ENCODE peak calls at places on chromosome 18, in six cellular contexts. One of them, this sample, is unnamed.

GRCh38 chr18:78138993-78139496 is 840.6 kb upstream of the SALL3 start:
- DNase-seq in germinal center: no peak
- DNase-seq in neural crest cell: no peak
- DNase-seq in stimulated activated CD4-positive, alpha-beta T cell treated with anti-CD3 and anti-CD28 coated beads, Interleukin-15, amount 100 ng/mL, for 1 hour: no peak
- DNase-seq in activated T-helper 1 cell treated with anti-CD3 and anti-CD28 coated beads, Interleukin-2, amount 50 U/mL, for 16 hours: no peak
- DNase-seq in naive thymus-derived CD8-positive, alpha-beta T cell: no peak
- DNase-seq in this sample: no peak

GRCh38 chr18:41899535-41899934 is 55.5 kb upstream of the PIK3C3 start:
- DNase-seq in stimulated activated CD4-positive, alpha-beta T cell treated with anti-CD3 and anti-CD28 coated beads, Interleukin-15, amount 100 ng/mL, for 1 hour: no peak
- DNase-seq in activated T-helper 1 cell treated with anti-CD3 and anti-CD28 coated beads, Interleukin-2, amount 50 U/mL, for 16 hours: no peak
- DNase-seq in germinal center: no peak
- DNase-seq in naive thymus-derived CD8-positive, alpha-beta T cell: no peak
- DNase-seq in neural crest cell: no peak
- DNase-seq in this sample: no peak

GRCh38 chr18:68288408-68288807 is 426.5 kb downstream of the TMX3 start:
- DNase-seq in naive thymus-derived CD8-positive, alpha-beta T cell: no peak
- DNase-seq in stimulated activated CD4-positive, alpha-beta T cell treated with anti-CD3 and anti-CD28 coated beads, Interleukin-15, amount 100 ng/mL, for 1 hour: no peak
- DNase-seq in activated T-helper 1 cell treated with anti-CD3 and anti-CD28 coated beads, Interleukin-2, amount 50 U/mL, for 16 hours: no peak
- DNase-seq in germinal center: no peak
- DNase-seq in neural crest cell: no peak
- DNase-seq in this sample: no peak

GRCh38 chr18:60197233-60197632 is 175.3 kb downstream of the MC4R start:
- DNase-seq in activated T-helper 1 cell treated with anti-CD3 and anti-CD28 coated beads, Interleukin-2, amount 50 U/mL, for 16 hours: no peak
- DNase-seq in germinal center: no peak
- DNase-seq in stimulated activated CD4-positive, alpha-beta T cell treated with anti-CD3 and anti-CD28 coated beads, Interleukin-15, amount 100 ng/mL, for 1 hour: no peak
- DNase-seq in naive thymus-derived CD8-positive, alpha-beta T cell: no peak
- DNase-seq in neural crest cell: no peak
- DNase-seq in this sample: no peak

GRCh38 chr18:7817596-7817995 is 250.5 kb downstream of the PTPRM start:
- DNase-seq in neural crest cell: no peak
- DNase-seq in naive thymus-derived CD8-positive, alpha-beta T cell: no peak
- DNase-seq in germinal center: no peak
- DNase-seq in activated T-helper 1 cell treated with anti-CD3 and anti-CD28 coated beads, Interleukin-2, amount 50 U/mL, for 16 hours: no peak
- DNase-seq in stimulated activated CD4-positive, alpha-beta T cell treated with anti-CD3 and anti-CD28 coated beads, Interleukin-15, amount 100 ng/mL, for 1 hour: no peak
- DNase-seq in this sample: no peak

GRCh38 chr18:38427234-38427633 is 861.6 kb upstream of the CELF4 start:
- DNase-seq in naive thymus-derived CD8-positive, alpha-beta T cell: no peak
- DNase-seq in activated T-helper 1 cell treated with anti-CD3 and anti-CD28 coated beads, Interleukin-2, amount 50 U/mL, for 16 hours: no peak
- DNase-seq in germinal center: no peak
- DNase-seq in neural crest cell: peak; percentile 1
- DNase-seq in stimulated activated CD4-positive, alpha-beta T cell treated with anti-CD3 and anti-CD28 coated beads, Interleukin-15, amount 100 ng/mL, for 1 hour: no peak
- DNase-seq in this sample: peak; percentile 21

GRCh38 chr18:55000529-55000928 is 41.3 kb upstream of the CCDC68 start:
- DNase-seq in activated T-helper 1 cell treated with anti-CD3 and anti-CD28 coated beads, Interleukin-2, amount 50 U/mL, for 16 hours: no peak
- DNase-seq in stimulated activated CD4-positive, alpha-beta T cell treated with anti-CD3 and anti-CD28 coated beads, Interleukin-15, amount 100 ng/mL, for 1 hour: no peak
- DNase-seq in naive thymus-derived CD8-positive, alpha-beta T cell: no peak
- DNase-seq in neural crest cell: no peak
- DNase-seq in germinal center: no peak
- DNase-seq in this sample: no peak

GRCh38 chr18:8423051-8423558 is 186.1 kb upstream of the RAB12 start:
- DNase-seq in stimulated activated CD4-positive, alpha-beta T cell treated with anti-CD3 and anti-CD28 coated beads, Interleukin-15, amount 100 ng/mL, for 1 hour: no peak
- DNase-seq in neural crest cell: no peak
- DNase-seq in germinal center: no peak
- DNase-seq in activated T-helper 1 cell treated with anti-CD3 and anti-CD28 coated beads, Interleukin-2, amount 50 U/mL, for 16 hours: no peak
- DNase-seq in naive thymus-derived CD8-positive, alpha-beta T cell: no peak
- DNase-seq in this sample: no peak

GRCh38 chr18:70044626-70045025 is 97.0 kb upstream of the CD226 start:
- DNase-seq in naive thymus-derived CD8-positive, alpha-beta T cell: no peak
- DNase-seq in activated T-helper 1 cell treated with anti-CD3 and anti-CD28 coated beads, Interleukin-2, amount 50 U/mL, for 16 hours: no peak
- DNase-seq in stimulated activated CD4-positive, alpha-beta T cell treated with anti-CD3 and anti-CD28 coated beads, Interleukin-15, amount 100 ng/mL, for 1 hour: no peak
- DNase-seq in germinal center: no peak
- DNase-seq in neural crest cell: no peak
- DNase-seq in this sample: no peak

GRCh38 chr18:73381361-73382031 is 513.7 kb upstream of the NETO1 start:
- DNase-seq in germinal center: no peak
- DNase-seq in neural crest cell: no peak
- DNase-seq in activated T-helper 1 cell treated with anti-CD3 and anti-CD28 coated beads, Interleukin-2, amount 50 U/mL, for 16 hours: no peak
- DNase-seq in naive thymus-derived CD8-positive, alpha-beta T cell: no peak
- DNase-seq in stimulated activated CD4-positive, alpha-beta T cell treated with anti-CD3 and anti-CD28 coated beads, Interleukin-15, amount 100 ng/mL, for 1 hour: no peak
- DNase-seq in this sample: no peak

GRCh38 chr18:45416168-45416567 is 199.1 kb upstream of the SLC14A2 start:
- DNase-seq in neural crest cell: no peak
- DNase-seq in naive thymus-derived CD8-positive, alpha-beta T cell: no peak
- DNase-seq in germinal center: no peak
- DNase-seq in stimulated activated CD4-positive, alpha-beta T cell treated with anti-CD3 and anti-CD28 coated beads, Interleukin-15, amount 100 ng/mL, for 1 hour: no peak
- DNase-seq in activated T-helper 1 cell treated with anti-CD3 and anti-CD28 coated beads, Interleukin-2, amount 50 U/mL, for 16 hours: no peak
- DNase-seq in this sample: peak; percentile 1

GRCh38 chr18:75727479-75727878 is 300.0 kb upstream of the SMIM21 start:
- DNase-seq in neural crest cell: peak; percentile 48
- DNase-seq in activated T-helper 1 cell treated with anti-CD3 and anti-CD28 coated beads, Interleukin-2, amount 50 U/mL, for 16 hours: no peak
- DNase-seq in germinal center: no peak
- DNase-seq in naive thymus-derived CD8-positive, alpha-beta T cell: no peak
- DNase-seq in stimulated activated CD4-positive, alpha-beta T cell treated with anti-CD3 and anti-CD28 coated beads, Interleukin-15, amount 100 ng/mL, for 1 hour: no peak
- DNase-seq in this sample: peak; percentile 35

This sample was measured in HT-29.